ENCODE peak calls at places on chromosome 10, in six cellular contexts. B is right lobe of liver, P is uterus, Z is GM12891, L is breast epithelium, A is GM12878. G is an unnamed sample.

GRCh38 chr10:114499630-114500190 is 95.4 kb upstream of the AFAP1L2 start:
- DNase-seq in L (no peak), P (no peak), Z (no peak), B (no peak), A (no peak), G (no peak)

GRCh38 chr10:5274795-5275194 is 78.2 kb downstream of the AKR1C4 start:
- DNase-seq in A (no peak), P (no peak), L (no peak), B (no peak), Z (no peak), G (no peak)

GRCh38 chr10:17244712-17245365 is 16.8 kb downstream of the VIM start:
- DNase-seq in A (no peak), L (no peak), P (no peak), Z (no peak), B (no peak), G (no peak)

GRCh38 chr10:104895541-104895940 is 254.5 kb downstream of the SORCS3 start:
- DNase-seq in B (no peak), L (no peak), P (no peak), Z (no peak), A (no peak), G (no peak)

GRCh38 chr10:42926831-42927230 is 144.2 kb downstream of the BMS1 start:
- DNase-seq in Z (no peak), L (no peak), A (no peak), B (no peak), P (no peak), G (no peak)

GRCh38 chr10:63553473-63553872 is 32.3 kb downstream of the REEP3 start:
- DNase-seq in Z (no peak), A (no peak), B (no peak), L (no peak), P (no peak), G (no peak)

GRCh38 chr10:72276013-72276387 is 2.3 kb downstream of the DDIT4 start:
- DNase-seq in B (peak), P (no peak), L (peak), Z (no peak), A (no peak), G (no peak)

GRCh38 chr10:14838582-14839304 is 637 bp downstream of the HSPA14 start:
- DNase-seq in L (peak), Z (peak), A (no peak), B (peak), P (no peak), G (peak)

GRCh38 chr10:6734286-6734685 is 154.2 kb upstream of the PRKCQ start:
- DNase-seq in P (no peak), Z (no peak), A (no peak), B (no peak), L (no peak), G (no peak)

GRCh38 chr10:77455538-77455937 is 182.1 kb downstream of the KCNMA1 start:
- DNase-seq in B (no peak), L (no peak), P (no peak), Z (no peak), A (no peak), G (no peak)

GRCh38 chr10:118626953-118627352 is 31.5 kb upstream of the PRLHR start:
- DNase-seq in Z (no peak), L (no peak), B (no peak), A (no peak), P (no peak), G (no peak)
- TF ChIP-seq POLR2A in Z (no peak), L (no peak), B (no peak), A (no peak), P (no peak), G (no peak)

GRCh38 chr10:68559251-68559650 is 886 bp upstream of the TET1 start:
- DNase-seq in Z (no peak), L (no peak), B (no peak), P (no peak), A (no peak), G (no peak)

GRCh38 chr10:68559872-68560200 is 301 bp upstream of the TET1 start:
- DNase-seq in P (no peak), L (no peak), Z (no peak), B (no peak), A (no peak), G (no peak)

GRCh38 chr10:68561804-68562649 is 1.9 kb downstream of the TET1 start:
- DNase-seq in Z (no peak), P (peak), A (no peak), L (no peak), B (no peak), G (no peak)

GRCh38 chr10:68560916-68561691 is 967 bp downstream of the TET1 start:
- DNase-seq in Z (peak), A (no peak), P (peak), B (no peak), L (no peak), G (peak)

DNA sequence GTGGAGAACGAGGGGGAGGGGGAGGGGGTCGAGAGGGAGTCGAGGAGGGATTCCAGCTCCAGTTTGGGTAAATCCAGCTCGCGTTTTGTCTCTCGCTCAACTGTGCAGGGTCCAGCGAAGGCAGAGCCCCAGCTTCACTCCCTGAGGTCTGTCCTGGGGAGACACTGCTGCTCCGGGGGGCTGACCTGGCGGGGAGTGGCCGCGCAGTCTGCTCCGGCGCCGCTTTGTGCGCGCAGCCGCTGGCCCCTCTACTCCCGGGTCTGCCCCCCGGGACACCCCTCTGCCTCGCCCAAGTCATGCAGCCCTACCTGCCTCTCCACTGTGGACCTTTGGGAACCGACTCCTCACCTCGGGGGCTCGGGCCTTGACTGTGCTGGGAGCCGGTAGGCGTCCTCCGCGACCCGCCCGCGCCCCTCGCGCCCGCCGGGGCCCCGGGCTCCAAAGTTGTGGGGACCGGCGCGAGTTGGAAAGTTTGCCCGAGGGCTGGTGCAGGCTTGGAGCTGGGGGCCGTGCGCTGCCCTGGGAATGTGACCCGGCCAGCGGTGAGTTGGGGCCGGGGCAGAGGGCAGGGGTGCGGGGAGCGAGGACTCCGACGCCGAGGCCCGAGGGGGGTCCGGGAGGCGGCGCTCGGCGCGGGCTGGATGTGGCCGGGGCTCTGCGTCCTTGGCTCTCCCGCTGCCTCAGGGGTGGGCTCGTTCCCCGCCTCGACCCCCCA is at the start of gene TET1:
- DNase-seq in Z (peak), A (no peak), B (peak), P (peak), L (no peak), G (peak)
- TF ChIP-seq POLR2A in Z (no peak), A (no peak), B (peak), P (peak), L (no peak), G (no peak)

GRCh38 chr10:101062231-101063161 is 707 bp downstream of the KAZALD1 start:
- DNase-seq in P (peak), Z (peak), A (no peak), L (no peak), B (peak), G (no peak)
- TF ChIP-seq POLR2A in P (peak), Z (no peak), A (peak), L (no peak), B (no peak), G (no peak)

DNA sequence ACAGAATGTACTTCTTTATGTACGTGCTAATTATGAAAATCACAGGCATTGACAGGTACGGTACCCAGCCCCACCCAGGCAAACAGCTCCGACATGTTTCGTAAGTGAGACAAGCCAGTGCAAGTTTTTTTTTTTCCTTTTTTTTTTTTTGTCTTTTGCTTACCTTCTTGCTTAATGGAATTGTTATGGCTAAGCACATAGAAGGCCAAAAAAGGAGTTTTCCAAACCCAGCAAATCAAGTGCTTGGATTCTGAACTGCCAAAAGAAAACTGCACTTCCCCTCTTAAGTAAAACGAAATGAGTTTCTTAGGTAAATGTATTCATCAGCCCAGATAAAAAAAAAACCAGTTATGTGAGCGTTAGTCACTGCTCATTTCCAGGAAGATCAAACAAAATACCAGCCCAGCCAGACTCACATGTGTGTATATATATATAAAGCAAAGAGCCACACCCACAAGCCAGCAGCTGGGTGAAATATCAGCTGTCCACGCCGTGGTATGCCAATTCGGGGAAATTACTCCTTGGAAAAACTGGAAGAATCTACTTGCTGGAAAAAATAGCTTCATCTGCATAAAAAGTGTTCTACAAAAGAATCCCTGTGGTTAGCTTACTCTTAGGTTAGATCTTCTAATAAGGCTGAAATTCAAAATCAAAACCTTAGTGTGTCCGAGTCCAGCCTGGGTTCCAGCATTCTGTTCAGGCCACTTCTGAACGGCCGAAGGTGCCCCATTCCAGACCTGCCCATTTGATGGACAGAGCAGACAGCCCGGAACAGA is 8.0 kb downstream of the KLF6 start:
- DNase-seq in A (no peak), B (no peak), L (peak), Z (no peak), P (peak), G (no peak)
- TF ChIP-seq POLR2A in A (no peak), B (peak), L (no peak), Z (peak), P (no peak), G (no peak)

DNA sequence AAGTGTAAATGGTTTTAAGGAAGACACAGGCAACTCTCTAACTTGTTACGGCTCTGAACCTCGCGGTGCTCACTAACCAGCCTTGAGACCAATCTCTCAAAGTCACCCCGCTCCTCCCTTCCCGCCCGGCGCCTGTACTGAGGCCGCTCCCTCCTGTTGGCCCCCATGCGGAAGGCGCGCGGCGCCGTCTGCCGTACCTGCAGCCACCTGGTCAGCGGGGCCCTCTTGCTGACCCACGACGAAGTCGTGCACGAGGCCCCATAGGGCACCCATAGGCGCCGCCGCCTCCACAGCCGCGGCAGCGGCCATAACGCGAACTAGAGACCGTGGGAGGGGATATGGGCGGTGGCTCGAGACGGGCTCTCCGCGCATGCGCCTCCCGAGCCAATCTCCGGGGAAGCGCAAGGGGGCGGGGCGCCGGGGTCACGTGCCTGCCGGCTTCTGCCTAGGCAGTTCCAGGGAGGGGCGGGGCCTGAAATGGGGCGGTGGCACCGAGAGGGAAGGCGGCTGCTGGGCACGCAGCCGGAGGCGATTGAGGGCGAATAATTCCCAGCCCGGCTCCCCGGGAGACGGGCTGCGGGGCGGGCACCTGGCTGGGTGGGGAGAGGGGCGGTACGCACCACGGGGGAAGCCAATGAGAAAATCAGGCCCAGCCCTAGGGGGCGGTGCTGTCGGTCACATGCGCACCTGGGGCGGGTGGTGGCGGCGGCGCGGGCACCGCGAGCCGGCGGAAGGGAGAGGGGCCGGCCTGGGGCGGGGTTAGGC is at the start of gene MMS19:
- DNase-seq in B (peak), A (peak), Z (peak), P (peak), L (peak), G (peak)
- TF ChIP-seq POLR2A in B (peak), A (peak), Z (peak), P (peak), L (no peak), G (no peak)

GRCh38 chr10:79445217-79445707 is at the start of gene ZCCHC24:
- DNase-seq in L (peak), P (no peak), Z (peak), A (no peak), B (no peak), G (peak)
- TF ChIP-seq POLR2A in L (no peak), P (peak), Z (no peak), A (peak), B (peak), G (peak)

GRCh38 chr10:73910401-73910763 is 550 bp upstream of the PLAU start:
- DNase-seq in L (no peak), B (no peak), P (no peak), Z (no peak), A (no peak), G (no peak)

GRCh38 chr10:73908853-73909611 is 1.9 kb upstream of the PLAU start:
- DNase-seq in Z (no peak), A (peak), B (no peak), P (peak), L (no peak), G (no peak)

GRCh38 chr10:73911553-73912004 is 647 bp downstream of the PLAU start:
- DNase-seq in B (no peak), A (no peak), Z (no peak), P (no peak), L (no peak), G (no peak)

GRCh38 chr10:73909716-73910115 is 1.2 kb upstream of the PLAU start:
- DNase-seq in Z (no peak), P (no peak), B (no peak), A (no peak), L (no peak), G (no peak)

GRCh38 chr10:73910764-73911552 is at the start of gene PLAU:
- DNase-seq in Z (peak), P (peak), A (no peak), B (peak), L (no peak), G (peak)
- TF ChIP-seq POLR2A in Z (no peak), P (peak), A (peak), B (peak), L (no peak), G (peak)

DNA sequence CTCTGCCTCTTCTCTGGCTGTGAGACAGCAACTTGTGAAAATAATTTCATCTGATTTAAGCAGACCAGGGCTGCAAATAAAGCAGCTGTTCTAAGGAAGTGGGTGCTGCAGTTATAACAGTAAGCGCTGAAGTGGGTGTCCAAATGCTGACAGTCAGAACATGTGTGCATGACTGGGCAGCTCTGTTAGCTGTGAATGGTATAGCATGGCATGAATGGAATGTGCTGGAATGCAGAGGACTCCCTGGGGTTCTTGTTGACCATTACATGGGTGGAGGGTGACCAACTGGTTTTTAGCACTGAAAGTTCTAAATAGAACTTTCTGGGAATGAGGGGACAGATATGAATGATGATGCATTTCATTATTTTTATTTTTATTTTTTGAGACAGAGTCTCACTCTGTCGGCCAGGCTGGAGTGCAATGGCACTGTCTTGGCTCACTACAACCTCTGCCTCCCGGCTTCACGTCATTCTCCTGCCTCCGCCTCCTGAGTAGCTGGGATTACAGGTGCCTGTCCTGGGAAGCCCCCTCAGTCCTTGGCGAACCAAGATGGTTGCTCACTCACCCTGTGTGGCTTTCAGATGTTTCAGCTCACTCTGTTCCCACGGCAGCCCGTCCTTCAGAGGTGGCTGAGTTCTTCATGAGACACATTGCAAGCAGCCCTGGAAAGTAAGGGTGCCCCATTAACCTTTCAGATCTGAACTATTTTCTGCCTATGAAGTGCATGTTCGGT is 319.8 kb upstream of the PHYHIPL start:
- DNase-seq in P (no peak), B (no peak), Z (no peak), A (no peak), L (peak), G (no peak)
- TF ChIP-seq POLR2A in P (no peak), B (no peak), Z (no peak), A (no peak), L (no peak), G (no peak)

G was measured in suprapubic skin.